ENCODE peak calls at places on chromosomes 4 and X, in four cellular contexts. U, C, B and Q are unnamed samples. For H3K27me3, the result is how much of the 10 kb centered on the place peaks cover.

GRCh38 chr4:176545886-176546285 is 226.1 kb downstream of the SPCS3 start:
- DNase-seq in B (no peak), C (no peak), U (no peak), Q (no peak)

GRCh38 chrX:9940397-9940796 is 26.8 kb upstream of the CLDN34 start:
- DNase-seq in B (no peak), U (peak), C (no peak), Q (no peak)

GRCh38 chr4:98341309-98341708 is 80.1 kb downstream of the RAP1GDS1 start:
- DNase-seq in C (peak), U (no peak), B (no peak), Q (no peak)

GRCh38 chr4:123116412-123116811 is 194.0 kb upstream of the NUDT6 start:
- DNase-seq in B (no peak), C (no peak), U (no peak), Q (no peak)

GRCh38 chr4:70688795-70689231 is 481 bp downstream of the UTP3 start:
- DNase-seq in U (no peak), B (no peak), C (no peak), Q (no peak)

GRCh38 chr4:70709551-70710080 is 12.1 kb upstream of the RUFY3 start:
- DNase-seq in U (no peak), B (no peak), C (no peak), Q (no peak)

GRCh38 chrX:1558761-1559468 is 21.9 kb upstream of the P2RY8 start:
- DNase-seq in U (no peak), B (no peak), C (no peak), Q (peak)

GRCh38 chr4:39365360-39365759 is 802 bp downstream of the RFC1 start:
- DNase-seq in C (no peak), U (no peak), B (no peak), Q (no peak)

GRCh38 chr4:39814403-39815185 is 116.7 kb downstream of the UBE2K start:
- DNase-seq in U (no peak), C (no peak), B (no peak), Q (no peak)

GRCh38 chr4:28334221-28334620 is 1473.6 kb downstream of the STIM2 start:
- DNase-seq in B (no peak), C (no peak), U (no peak), Q (no peak)

GRCh38 chr4:85748654-85749053 is 273.7 kb downstream of the ARHGAP24 start:
- DNase-seq in U (no peak), C (no peak), B (no peak), Q (no peak)

GRCh38 chr4:6768539-6768905 is 14.0 kb upstream of the KIAA0232 start:
- DNase-seq in U (no peak), B (no peak), C (no peak), Q (no peak)

GRCh38 chr4:77031544-77031943 is 44.2 kb downstream of the CCNI start:
- DNase-seq in B (no peak), U (no peak), C (no peak), Q (no peak)

GRCh38 chr4:109645874-109646591 is 57.2 kb downstream of the CASP6 start:
- DNase-seq in B (no peak), C (no peak), U (no peak), Q (no peak)

GRCh38 chr4:101199507-101200285 is 147.6 kb downstream of the PPP3CA start:
- DNase-seq in C (peak), U (no peak), B (no peak), Q (no peak)

GRCh38 chr4:48564151-48564550 is 74.1 kb downstream of the ZAR1 start:
- DNase-seq in U (no peak), C (no peak), B (no peak), Q (no peak)

GRCh38 chrX:119734897-119735339 is 23.5 kb upstream of the SOWAHD start:
- DNase-seq in C (no peak), B (no peak), U (peak), Q (peak)

GRCh38 chr4:150033937-150034336 is 44.3 kb upstream of the DCLK2 start:
- DNase-seq in C (no peak), B (no peak), U (no peak), Q (peak)

GRCh38 chr4:11079171-11079570 is 349.5 kb downstream of the HS3ST1 start:
- DNase-seq in B (no peak), U (no peak), C (no peak), Q (no peak)

GRCh38 chrX:13759152-13759718 is 24.7 kb downstream of the OFD1 start:
- DNase-seq in B (peak), U (no peak), C (no peak), Q (no peak)

GRCh38 chr4:54539500-54540029 is 118.2 kb upstream of the KIT start:
- DNase-seq in B (no peak), U (peak), C (peak), Q (peak)

GRCh38 chr4:110492522-110492921 is 16.6 kb downstream of the ENPEP start:
- DNase-seq in B (peak), U (no peak), C (no peak), Q (no peak)

GRCh38 chrX:18353931-18354368 is 538 bp downstream of the SCML2 start:
- DNase-seq in U (no peak), C (peak), B (no peak), Q (no peak)

GRCh38 chrX:88988796-88989195 is 241.8 kb downstream of the CPXCR1 start:
- DNase-seq in U (no peak), C (no peak), B (no peak), Q (no peak)

GRCh38 chrX:129640737-129641136 is 14.0 kb downstream of the APLN start:
- DNase-seq in B (no peak), C (no peak), U (no peak), Q (no peak)

GRCh38 chr4:30429813-30430466 is 290.2 kb upstream of the PCDH7 start:
- DNase-seq in U (no peak), B (no peak), C (no peak), Q (no peak)

GRCh38 chr4:73816814-73817213 is 19.7 kb upstream of the CXCL6 start:
- DNase-seq in B (no peak), C (no peak), U (no peak), Q (no peak)

GRCh38 chr4:13907255-13907751 is 279.8 kb upstream of the BOD1L1 start:
- DNase-seq in B (no peak), U (no peak), C (no peak), Q (no peak)

GRCh38 chr4:114864060-114864459 is 249.4 kb downstream of the NDST4 start:
- DNase-seq in B (no peak), C (no peak), U (no peak), Q (no peak)

GRCh38 chr4:120304801-120305200 is 238.2 kb upstream of the MAD2L1 start:
- DNase-seq in U (no peak), C (no peak), B (no peak), Q (no peak)

GRCh38 chr4:158314756-158315487 is 104.6 kb downstream of the TMEM144 start:
- DNase-seq in B (no peak), C (no peak), U (no peak), Q (no peak)

GRCh38 chr4:54553001-54553400 is 104.8 kb upstream of the KIT start:
- DNase-seq in C (no peak), B (no peak), U (no peak), Q (no peak)

GRCh38 chrX:129747533-129747932 is 8.8 kb downstream of the XPNPEP2 start:
- DNase-seq in B (no peak), C (no peak), U (no peak), Q (no peak)

GRCh38 chrX:103536732-103537131 is 17.4 kb upstream of the RAB40A start:
- DNase-seq in C (no peak), U (no peak), B (no peak), Q (no peak)

GRCh38 chrX:39896951-39897740 is 200.6 kb downstream of the BCOR start:
- DNase-seq in U (no peak), C (no peak), B (no peak), Q (no peak)

GRCh38 chrX:7574325-7574724 is 268.6 kb upstream of the VCX start:
- DNase-seq in C (no peak), U (no peak), B (no peak), Q (no peak)

GRCh38 chrX:56233682-56234081 is 1.5 kb downstream of the KLF8 start:
- DNase-seq in C (no peak), U (peak), B (no peak), Q (no peak)

DNA sequence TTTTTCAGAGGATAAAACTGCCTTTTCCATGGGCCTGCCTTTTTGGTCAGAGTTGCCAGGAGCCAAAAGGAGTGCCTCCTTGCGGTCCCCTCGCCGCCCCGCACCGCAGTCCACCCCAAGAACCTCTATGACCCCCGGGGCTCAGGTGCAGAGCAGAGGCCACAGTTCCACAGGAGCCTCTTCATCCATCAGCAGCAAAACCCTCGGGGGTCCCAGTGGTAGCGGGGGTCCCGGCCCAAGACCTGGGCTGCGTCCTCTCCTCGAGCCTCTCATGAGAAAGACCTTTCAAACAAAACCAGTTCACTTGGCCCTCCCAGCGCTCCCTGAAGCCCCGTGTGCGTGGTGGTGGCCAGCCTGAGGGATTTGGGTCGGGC is 16.8 kb downstream of the ZFYVE28 start:
- DNase-seq in U (no peak), B (no peak), C (no peak), Q (no peak)
- H3K27me3 ChIP-seq in U (under half), B (under half), C (under half), Q (under half)

GRCh38 chrX:68631331-68631730 is 16.1 kb upstream of the STARD8 start:
- DNase-seq in C (no peak), U (no peak), B (no peak), Q (no peak)
- H3K27me3 ChIP-seq in C (under half), U (under half), B (under half), Q (under half)

DNA sequence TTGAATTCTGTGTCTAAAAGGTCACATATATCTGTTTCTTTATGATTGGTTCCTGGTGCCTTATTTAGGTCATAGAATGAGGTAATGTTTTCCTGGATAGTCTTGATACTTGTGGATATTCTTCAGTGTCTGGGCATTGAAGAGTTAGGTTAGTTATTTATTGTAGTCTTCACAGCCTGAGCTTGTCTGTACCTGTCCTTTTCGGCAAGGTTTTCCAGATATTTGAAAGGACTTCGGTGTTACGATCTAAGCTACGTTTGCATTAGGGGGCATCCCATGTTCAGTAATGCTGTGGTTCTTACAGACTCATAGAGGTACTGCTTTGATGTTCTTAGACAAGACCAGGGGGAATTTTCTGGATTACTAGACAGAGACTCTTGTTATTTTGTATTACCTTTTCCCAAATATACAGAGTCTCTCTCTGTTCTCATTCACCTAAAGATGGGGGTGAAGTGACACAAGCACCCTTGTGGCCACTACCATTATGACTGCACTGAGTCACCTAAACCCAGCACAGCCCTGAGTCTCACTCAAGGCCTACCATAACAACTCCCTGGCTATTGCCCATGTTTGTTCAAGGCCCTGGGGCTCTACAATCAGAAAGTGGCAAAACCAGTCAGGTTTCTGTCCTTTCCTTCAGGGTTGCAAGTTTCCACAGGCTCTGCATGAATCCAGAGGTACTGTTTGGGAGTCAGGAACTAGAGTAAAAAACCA is 30.1 kb upstream of the CYSLTR1 start:
- DNase-seq in B (no peak), C (no peak), U (no peak), Q (no peak)
- H3K27me3 ChIP-seq in B (under half), C (under half), U (under half), Q (under half)

DNA sequence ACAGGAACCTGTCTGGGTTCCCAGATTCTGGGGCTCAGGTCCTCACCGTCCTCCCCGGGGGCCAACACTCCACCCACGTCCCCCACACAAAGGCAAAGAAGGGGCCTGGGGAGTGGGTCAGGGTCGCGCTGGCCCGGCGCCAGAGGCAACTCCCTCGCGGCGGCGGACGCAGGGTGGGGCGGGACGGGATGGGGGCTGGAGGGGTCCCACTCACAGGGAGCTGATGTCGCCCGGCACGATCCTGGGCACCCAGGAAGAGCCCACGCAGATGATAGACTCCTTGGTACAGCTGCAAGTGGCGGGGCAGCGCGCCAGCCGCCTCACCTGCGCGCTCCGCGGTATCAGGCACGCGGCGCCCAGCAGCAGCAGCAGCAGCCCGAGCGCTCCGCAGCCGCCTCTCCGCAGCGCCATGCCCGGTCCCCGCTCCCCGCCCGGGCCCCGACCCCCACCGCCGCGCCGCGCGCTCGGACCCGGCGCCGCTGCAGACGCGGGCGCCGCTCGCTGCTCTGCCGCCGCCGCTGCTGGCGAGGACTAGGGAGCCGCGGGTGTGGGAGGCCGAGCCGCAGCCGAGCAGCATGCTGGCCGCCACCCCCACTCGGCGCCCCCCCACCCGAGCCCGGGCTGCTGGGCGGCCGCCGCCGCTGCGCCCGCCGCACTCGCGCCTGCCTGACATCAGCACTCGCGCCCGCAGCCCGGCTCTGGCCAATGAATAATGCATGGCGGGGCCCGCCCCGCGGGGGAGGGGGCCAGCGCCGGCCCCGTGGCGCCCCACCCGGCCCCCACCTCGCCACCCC is at the start of gene LGI2:
- DNase-seq in C (peak), B (no peak), U (peak), Q (peak)
- H3K27me3 ChIP-seq in C (under half), B (under half), U (under half), Q (under half)

GRCh38 chrX:72604112-72604511 is 31.5 kb upstream of the HDAC8 start:
- DNase-seq in C (no peak), B (no peak), U (no peak), Q (no peak)
- H3K27me3 ChIP-seq in C (under half), B (under half), U (under half), Q (under half)

GRCh38 chrX:25004485-25005032 is 11.2 kb downstream of the ARX start:
- DNase-seq in U (no peak), C (no peak), B (no peak), Q (no peak)
- H3K27me3 ChIP-seq in U (half or more), C (half or more), B (under half), Q (under half)

GRCh38 chr4:8582016-8582415 is 1.8 kb downstream of the GPR78 start:
- DNase-seq in U (no peak), C (no peak), B (no peak), Q (no peak)

GRCh38 chr4:8579526-8580320 is 469 bp upstream of the GPR78 start:
- DNase-seq in U (no peak), C (no peak), B (no peak), Q (no peak)

GRCh38 chr4:8578717-8579116 is 1.5 kb upstream of the GPR78 start:
- DNase-seq in B (no peak), C (no peak), U (no peak), Q (no peak)

GRCh38 chr4:8581094-8581861 is 1.1 kb downstream of the GPR78 start:
- DNase-seq in U (no peak), C (no peak), B (no peak), Q (no peak)

DNA sequence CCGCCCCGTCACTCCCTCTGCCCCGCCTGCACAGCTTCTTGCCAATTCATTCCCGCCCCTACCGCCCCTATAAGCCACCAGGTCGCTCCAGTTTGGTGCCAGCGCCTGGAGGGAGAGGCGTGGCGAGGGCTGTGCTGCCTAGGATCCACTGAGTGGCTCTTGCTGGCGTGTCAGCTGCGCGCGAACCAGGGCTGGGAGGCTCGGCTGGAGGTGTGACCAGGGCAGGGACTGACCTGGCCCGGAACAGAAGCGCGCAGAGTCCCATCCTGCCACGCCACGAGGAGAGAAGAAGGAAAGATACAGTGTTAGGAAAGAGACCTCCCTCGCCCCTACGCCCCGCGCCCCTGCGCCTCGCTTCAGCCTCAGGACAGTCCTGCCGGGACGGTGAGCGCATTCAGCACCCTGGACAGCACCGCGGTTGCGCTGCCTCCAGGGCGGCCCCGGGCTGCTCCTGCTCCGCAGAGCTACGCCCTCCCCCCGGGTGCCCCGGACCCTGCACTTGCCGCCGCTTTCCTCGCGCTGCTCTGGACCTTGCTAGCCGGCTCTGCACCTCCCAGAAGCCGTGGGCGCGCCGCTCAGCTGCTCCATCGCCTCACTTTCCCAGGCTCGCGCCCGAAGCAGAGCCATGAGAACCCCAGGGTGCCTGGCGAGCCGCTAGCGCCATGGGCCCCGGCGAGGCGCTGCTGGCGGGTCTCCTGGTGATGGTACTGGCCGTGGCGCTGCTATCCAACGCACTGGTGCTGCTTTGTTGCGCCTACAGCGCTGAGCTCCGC is at the start of gene GPR78:
- DNase-seq in B (no peak), U (no peak), C (peak), Q (peak)
- H3K27me3 ChIP-seq in B (under half), U (under half), C (under half), Q (half or more)

GRCh38 chr4:140567722-140568121 is 1.0 kb downstream of the UCP1 start:
- DNase-seq in B (no peak), C (peak), U (no peak), Q (no peak)
- H3K27me3 ChIP-seq in B (half or more), C (under half), U (under half), Q (half or more)